ENCODE peak calls at places on chromosomes 6 and 20, in six cellular contexts. One of them, this sample, is unnamed.

GRCh38 chr6:73203098-73203497 is 22.2 kb downstream of the KHDC1L start:
- DNase-seq in IMR-90: peak
- DNase-seq in neuronal stem cell: no peak
- DNase-seq in H1: no peak
- DNase-seq in trophoblast cell: peak
- DNase-seq in mesenchymal stem cell: peak
- DNase-seq in this sample: no peak

GRCh38 chr20:52256465-52256864 is 64.9 kb upstream of the ZFP64 start:
- DNase-seq in IMR-90: no peak
- DNase-seq in neuronal stem cell: no peak
- DNase-seq in H1: no peak
- DNase-seq in trophoblast cell: no peak
- DNase-seq in mesenchymal stem cell: no peak
- DNase-seq in this sample: no peak

GRCh38 chr6:127305741-127306140 is 37.7 kb downstream of the ECHDC1 start:
- DNase-seq in IMR-90: no peak
- DNase-seq in neuronal stem cell: no peak
- DNase-seq in H1: no peak
- DNase-seq in trophoblast cell: no peak
- DNase-seq in mesenchymal stem cell: no peak
- DNase-seq in this sample: no peak

GRCh38 chr20:52941803-52942202 is 30.4 kb upstream of the TSHZ2 start:
- DNase-seq in IMR-90: no peak
- DNase-seq in neuronal stem cell: no peak
- DNase-seq in H1: no peak
- DNase-seq in trophoblast cell: no peak
- DNase-seq in mesenchymal stem cell: no peak
- DNase-seq in this sample: no peak

GRCh38 chr6:7106752-7107577 is 796 bp upstream of the RREB1 start:
- DNase-seq in IMR-90: peak
- DNase-seq in neuronal stem cell: no peak
- DNase-seq in H1: peak
- DNase-seq in trophoblast cell: peak
- DNase-seq in mesenchymal stem cell: no peak
- DNase-seq in this sample: peak

GRCh38 chr6:125746731-125747588 is 2.5 kb upstream of the HEY2 start:
- DNase-seq in IMR-90: peak
- DNase-seq in neuronal stem cell: peak
- DNase-seq in H1: peak
- DNase-seq in trophoblast cell: peak
- DNase-seq in mesenchymal stem cell: peak
- DNase-seq in this sample: peak

GRCh38 chr6:118652051-118652699 is 784 bp upstream of the CEP85L start:
- DNase-seq in IMR-90: no peak
- DNase-seq in neuronal stem cell: no peak
- DNase-seq in H1: peak
- DNase-seq in trophoblast cell: no peak
- DNase-seq in mesenchymal stem cell: no peak
- DNase-seq in this sample: peak

GRCh38 chr20:17725094-17725835 is 25.5 kb downstream of the BANF2 start:
- DNase-seq in IMR-90: no peak
- DNase-seq in neuronal stem cell: no peak
- DNase-seq in H1: no peak
- DNase-seq in trophoblast cell: no peak
- DNase-seq in mesenchymal stem cell: no peak
- DNase-seq in this sample: no peak

GRCh38 chr6:35508542-35508941 is 4.2 kb downstream of the TULP1 start:
- DNase-seq in IMR-90: no peak
- DNase-seq in neuronal stem cell: no peak
- DNase-seq in H1: no peak
- DNase-seq in trophoblast cell: no peak
- DNase-seq in mesenchymal stem cell: no peak
- DNase-seq in this sample: no peak

GRCh38 chr20:34971873-34972235 is 16.2 kb downstream of the MYH7B start:
- DNase-seq in IMR-90: no peak
- DNase-seq in neuronal stem cell: no peak
- DNase-seq in H1: no peak
- DNase-seq in trophoblast cell: no peak
- DNase-seq in mesenchymal stem cell: no peak
- DNase-seq in this sample: no peak

GRCh38 chr6:32968093-32968769 is at the start of gene BRD2:
- DNase-seq in IMR-90: peak
- DNase-seq in neuronal stem cell: peak
- DNase-seq in H1: peak
- DNase-seq in trophoblast cell: peak
- DNase-seq in mesenchymal stem cell: peak
- DNase-seq in this sample: peak
- H3K23ac ChIP-seq in IMR-90: peak
- H3K23ac ChIP-seq in neuronal stem cell: peak
- H3K23ac ChIP-seq in H1: peak
- H3K23ac ChIP-seq in trophoblast cell: no peak
- H3K23ac ChIP-seq in mesenchymal stem cell: peak
- H3K23ac ChIP-seq in this sample: peak

DNA sequence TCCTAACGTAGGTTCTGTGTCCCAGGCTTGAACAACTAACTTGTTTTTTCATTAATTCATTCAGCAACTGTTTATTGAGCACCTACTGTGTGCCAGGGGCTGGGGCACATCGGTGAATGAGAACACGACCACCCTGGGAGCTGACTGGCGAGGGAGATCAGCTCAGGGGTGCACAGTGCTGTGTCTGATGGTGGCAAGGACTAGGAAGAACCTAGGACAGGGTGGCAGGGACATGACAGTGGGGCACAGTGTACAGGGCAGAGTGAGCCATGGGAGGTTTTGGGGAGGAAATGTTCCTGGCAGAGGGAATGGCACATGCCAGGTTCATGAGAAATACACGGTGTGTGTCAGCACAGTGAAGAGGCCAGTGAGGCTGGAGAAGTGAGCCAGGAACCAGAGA is 76.7 kb downstream of the BMP7 start:
- DNase-seq in IMR-90: no peak
- DNase-seq in neuronal stem cell: no peak
- DNase-seq in H1: no peak
- DNase-seq in trophoblast cell: no peak
- DNase-seq in mesenchymal stem cell: no peak
- DNase-seq in this sample: no peak
- H4K8ac ChIP-seq in IMR-90: no peak
- H4K8ac ChIP-seq in neuronal stem cell: no peak
- H4K8ac ChIP-seq in H1: no peak
- H4K8ac ChIP-seq in trophoblast cell: no peak
- H4K8ac ChIP-seq in mesenchymal stem cell: no peak
- H4K8ac ChIP-seq in this sample: no peak

GRCh38 chr20:62363920-62364851 is 2.9 kb downstream of the LAMA5 start:
- DNase-seq in IMR-90: no peak
- DNase-seq in neuronal stem cell: no peak
- DNase-seq in H1: peak
- DNase-seq in trophoblast cell: peak
- DNase-seq in mesenchymal stem cell: peak
- DNase-seq in this sample: no peak
- H3K4me3 ChIP-seq in IMR-90: no peak
- H3K4me3 ChIP-seq in neuronal stem cell: no peak
- H3K4me3 ChIP-seq in H1: no peak
- H3K4me3 ChIP-seq in trophoblast cell: peak
- H3K4me3 ChIP-seq in mesenchymal stem cell: no peak
- H3K4me3 ChIP-seq in this sample: no peak

GRCh38 chr6:22789315-22789714 is 219.9 kb downstream of the HDGFL1 start:
- DNase-seq in IMR-90: no peak
- DNase-seq in neuronal stem cell: no peak
- DNase-seq in H1: no peak
- DNase-seq in trophoblast cell: no peak
- DNase-seq in mesenchymal stem cell: no peak
- DNase-seq in this sample: no peak
- H3K23ac ChIP-seq in IMR-90: no peak
- H3K23ac ChIP-seq in neuronal stem cell: no peak
- H3K23ac ChIP-seq in H1: no peak
- H3K23ac ChIP-seq in trophoblast cell: no peak
- H3K23ac ChIP-seq in mesenchymal stem cell: no peak
- H3K23ac ChIP-seq in this sample: no peak

GRCh38 chr20:56552911-56553629 is 20.0 kb downstream of the FAM209B start:
- DNase-seq in IMR-90: no peak
- DNase-seq in neuronal stem cell: no peak
- DNase-seq in H1: no peak
- DNase-seq in trophoblast cell: no peak
- DNase-seq in mesenchymal stem cell: no peak
- DNase-seq in this sample: no peak

GRCh38 chr20:56554869-56555268 is 21.8 kb downstream of the FAM209B start:
- DNase-seq in IMR-90: peak
- DNase-seq in neuronal stem cell: no peak
- DNase-seq in H1: no peak
- DNase-seq in trophoblast cell: peak
- DNase-seq in mesenchymal stem cell: peak
- DNase-seq in this sample: peak

DNA sequence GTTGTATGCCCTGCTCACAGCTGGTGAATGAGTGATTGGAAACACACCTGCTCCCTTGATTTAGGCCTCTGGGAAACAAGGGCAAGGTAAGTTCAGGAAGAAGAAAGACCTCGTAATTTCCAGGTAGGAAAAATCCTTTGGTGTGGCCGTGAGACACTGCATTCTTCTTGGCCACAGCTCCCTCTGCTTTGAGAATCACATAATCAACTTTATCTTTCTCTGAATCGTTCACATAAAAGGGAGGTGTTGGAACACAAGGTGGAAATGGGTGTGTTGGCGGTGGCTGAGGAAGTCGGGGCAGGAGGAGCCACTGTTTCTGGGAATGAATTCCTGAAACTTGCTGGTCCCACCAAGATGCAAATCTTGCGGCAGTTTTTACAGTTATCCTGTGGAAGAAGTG is 25.9 kb downstream of the FAM209B start:
- DNase-seq in IMR-90: no peak
- DNase-seq in neuronal stem cell: no peak
- DNase-seq in H1: no peak
- DNase-seq in trophoblast cell: no peak
- DNase-seq in mesenchymal stem cell: no peak
- DNase-seq in this sample: no peak
- H4K8ac ChIP-seq in IMR-90: no peak
- H4K8ac ChIP-seq in neuronal stem cell: no peak
- H4K8ac ChIP-seq in H1: no peak
- H4K8ac ChIP-seq in trophoblast cell: no peak
- H4K8ac ChIP-seq in mesenchymal stem cell: no peak
- H4K8ac ChIP-seq in this sample: no peak

DNA sequence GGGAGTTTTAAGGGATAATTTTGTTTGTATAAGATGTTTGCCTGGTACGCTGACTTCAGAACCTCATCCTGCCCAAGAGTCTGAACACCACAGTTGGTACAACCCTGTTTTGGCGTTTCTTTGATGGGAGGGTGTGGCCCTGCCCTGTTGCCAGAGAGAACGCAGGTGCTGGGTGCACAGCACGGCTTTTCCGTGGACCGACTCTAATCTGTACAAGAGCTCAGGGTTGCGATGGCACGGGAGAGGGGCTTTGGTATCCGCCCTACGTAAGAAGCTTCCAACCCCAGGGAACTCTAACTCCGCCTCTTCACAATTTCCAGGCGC is 1.3 kb downstream of the CYP24A1 start:
- DNase-seq in IMR-90: no peak
- DNase-seq in neuronal stem cell: no peak
- DNase-seq in H1: no peak
- DNase-seq in trophoblast cell: no peak
- DNase-seq in mesenchymal stem cell: no peak
- DNase-seq in this sample: no peak
- H3K4me3 ChIP-seq in IMR-90: no peak
- H3K4me3 ChIP-seq in neuronal stem cell: no peak
- H3K4me3 ChIP-seq in H1: peak
- H3K4me3 ChIP-seq in trophoblast cell: no peak
- H3K4me3 ChIP-seq in mesenchymal stem cell: peak
- H3K4me3 ChIP-seq in this sample: no peak

DNA sequence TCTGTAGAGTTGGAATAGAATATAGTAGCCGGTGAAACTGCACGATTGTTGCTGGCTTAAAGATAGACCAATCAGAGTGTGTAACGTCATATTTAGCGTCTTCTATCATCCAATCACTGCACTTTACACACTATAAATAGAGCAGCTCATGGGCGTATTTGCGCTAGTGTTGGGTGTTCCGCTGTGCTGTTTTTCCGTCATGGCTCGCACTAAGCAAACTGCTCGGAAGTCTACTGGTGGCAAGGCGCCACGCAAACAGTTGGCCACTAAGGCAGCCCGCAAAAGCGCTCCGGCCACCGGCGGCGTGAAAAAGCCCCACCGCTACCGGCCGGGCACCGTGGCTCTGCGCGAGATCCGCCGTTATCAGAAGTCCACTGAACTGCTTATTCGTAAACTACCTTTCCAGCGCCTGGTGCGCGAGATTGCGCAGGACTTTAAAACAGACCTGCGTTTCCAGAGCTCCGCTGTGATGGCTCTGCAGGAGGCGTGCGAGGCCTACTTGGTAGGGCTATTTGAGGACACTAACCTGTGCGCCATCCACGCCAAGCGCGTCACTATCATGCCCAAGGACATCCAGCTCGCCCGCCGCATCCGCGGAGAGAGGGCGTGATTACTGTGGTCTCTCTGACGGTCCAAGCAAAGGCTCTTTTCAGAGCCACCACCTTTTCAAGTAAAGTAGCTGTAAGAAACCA is 57.8 kb downstream of the TRIM38 start:
- DNase-seq in IMR-90: peak
- DNase-seq in neuronal stem cell: peak
- DNase-seq in H1: no peak
- DNase-seq in trophoblast cell: peak
- DNase-seq in mesenchymal stem cell: peak
- DNase-seq in this sample: peak
- H3K23ac ChIP-seq in IMR-90: peak
- H3K23ac ChIP-seq in neuronal stem cell: peak
- H3K23ac ChIP-seq in H1: no peak
- H3K23ac ChIP-seq in trophoblast cell: no peak
- H3K23ac ChIP-seq in mesenchymal stem cell: peak
- H3K23ac ChIP-seq in this sample: peak

GRCh38 chr20:821083-822065 is 12.1 kb upstream of the FAM110A start:
- DNase-seq in IMR-90: no peak
- DNase-seq in neuronal stem cell: no peak
- DNase-seq in H1: no peak
- DNase-seq in trophoblast cell: no peak
- DNase-seq in mesenchymal stem cell: no peak
- DNase-seq in this sample: no peak
- H4K8ac ChIP-seq in IMR-90: no peak
- H4K8ac ChIP-seq in neuronal stem cell: no peak
- H4K8ac ChIP-seq in H1: peak
- H4K8ac ChIP-seq in trophoblast cell: no peak
- H4K8ac ChIP-seq in mesenchymal stem cell: no peak
- H4K8ac ChIP-seq in this sample: no peak